ENCODE peak calls at places on chromosomes 16 and 17, in eight cellular contexts. One of them, this sample, is unnamed.

GRCh38 chr16:65446441-65446840 is 324.6 kb upstream of the CDH11 start:
- DNase-seq in neural progenitor cell: no peak
- DNase-seq in ovary: no peak
- DNase-seq in pancreas: no peak
- DNase-seq in OCI-LY7: no peak
- DNase-seq in NB4: no peak
- DNase-seq in psoas muscle: no peak
- DNase-seq in AG04450: no peak
- DNase-seq in this sample: no peak

GRCh38 chr17:9576521-9577401 is at the start of gene CFAP52:
- DNase-seq in neural progenitor cell: peak
- DNase-seq in OCI-LY7: peak
- DNase-seq in psoas muscle: peak
- DNase-seq in pancreas: peak
- DNase-seq in NB4: peak
- DNase-seq in ovary: peak
- DNase-seq in AG04450: peak
- DNase-seq in this sample: peak

GRCh38 chr17:9805769-9806168 is 14.4 kb upstream of the DHRS7C start:
- DNase-seq in psoas muscle: no peak
- DNase-seq in neural progenitor cell: no peak
- DNase-seq in NB4: no peak
- DNase-seq in OCI-LY7: no peak
- DNase-seq in ovary: no peak
- DNase-seq in AG04450: no peak
- DNase-seq in pancreas: no peak
- DNase-seq in this sample: no peak

GRCh38 chr16:21611546-21612384 is 12.4 kb downstream of the METTL9 start:
- DNase-seq in psoas muscle: no peak
- DNase-seq in ovary: no peak
- DNase-seq in OCI-LY7: no peak
- DNase-seq in AG04450: no peak
- DNase-seq in NB4: no peak
- DNase-seq in pancreas: no peak
- DNase-seq in neural progenitor cell: peak
- DNase-seq in this sample: no peak

GRCh38 chr16:68105611-68106010 is 20.4 kb downstream of the NFATC3 start:
- DNase-seq in psoas muscle: no peak
- DNase-seq in AG04450: no peak
- DNase-seq in OCI-LY7: no peak
- DNase-seq in pancreas: no peak
- DNase-seq in NB4: no peak
- DNase-seq in ovary: no peak
- DNase-seq in neural progenitor cell: no peak
- DNase-seq in this sample: no peak

GRCh38 chr16:54432481-54433229 is 146.1 kb upstream of the IRX3 start:
- DNase-seq in NB4: no peak
- DNase-seq in pancreas: peak
- DNase-seq in neural progenitor cell: peak
- DNase-seq in OCI-LY7: no peak
- DNase-seq in psoas muscle: no peak
- DNase-seq in ovary: no peak
- DNase-seq in AG04450: no peak
- DNase-seq in this sample: no peak

GRCh38 chr17:75842963-75843576 is 1.1 kb downstream of the UNC13D start:
- DNase-seq in psoas muscle: no peak
- DNase-seq in ovary: no peak
- DNase-seq in OCI-LY7: no peak
- DNase-seq in neural progenitor cell: no peak
- DNase-seq in NB4: no peak
- DNase-seq in AG04450: no peak
- DNase-seq in pancreas: peak
- DNase-seq in this sample: no peak

GRCh38 chr16:4597174-4597573 is 17.5 kb downstream of the UBALD1 start:
- DNase-seq in NB4: no peak
- DNase-seq in AG04450: no peak
- DNase-seq in ovary: no peak
- DNase-seq in OCI-LY7: no peak
- DNase-seq in psoas muscle: no peak
- DNase-seq in neural progenitor cell: no peak
- DNase-seq in pancreas: no peak
- DNase-seq in this sample: no peak

GRCh38 chr17:79916506-79916905 is 77.3 kb upstream of the CBX4 start:
- DNase-seq in pancreas: peak
- DNase-seq in NB4: no peak
- DNase-seq in neural progenitor cell: no peak
- DNase-seq in ovary: no peak
- DNase-seq in OCI-LY7: no peak
- DNase-seq in psoas muscle: no peak
- DNase-seq in AG04450: no peak
- DNase-seq in this sample: no peak

GRCh38 chr17:82524540-82524939 is 5.0 kb downstream of the FOXK2 start:
- DNase-seq in NB4: no peak
- DNase-seq in OCI-LY7: no peak
- DNase-seq in ovary: no peak
- DNase-seq in AG04450: no peak
- DNase-seq in pancreas: peak
- DNase-seq in psoas muscle: no peak
- DNase-seq in neural progenitor cell: no peak
- DNase-seq in this sample: no peak

GRCh38 chr17:59427996-59428395 is 96.5 kb downstream of the YPEL2 start:
- DNase-seq in pancreas: no peak
- DNase-seq in OCI-LY7: no peak
- DNase-seq in AG04450: no peak
- DNase-seq in neural progenitor cell: no peak
- DNase-seq in ovary: no peak
- DNase-seq in psoas muscle: no peak
- DNase-seq in NB4: no peak
- DNase-seq in this sample: no peak

DNA sequence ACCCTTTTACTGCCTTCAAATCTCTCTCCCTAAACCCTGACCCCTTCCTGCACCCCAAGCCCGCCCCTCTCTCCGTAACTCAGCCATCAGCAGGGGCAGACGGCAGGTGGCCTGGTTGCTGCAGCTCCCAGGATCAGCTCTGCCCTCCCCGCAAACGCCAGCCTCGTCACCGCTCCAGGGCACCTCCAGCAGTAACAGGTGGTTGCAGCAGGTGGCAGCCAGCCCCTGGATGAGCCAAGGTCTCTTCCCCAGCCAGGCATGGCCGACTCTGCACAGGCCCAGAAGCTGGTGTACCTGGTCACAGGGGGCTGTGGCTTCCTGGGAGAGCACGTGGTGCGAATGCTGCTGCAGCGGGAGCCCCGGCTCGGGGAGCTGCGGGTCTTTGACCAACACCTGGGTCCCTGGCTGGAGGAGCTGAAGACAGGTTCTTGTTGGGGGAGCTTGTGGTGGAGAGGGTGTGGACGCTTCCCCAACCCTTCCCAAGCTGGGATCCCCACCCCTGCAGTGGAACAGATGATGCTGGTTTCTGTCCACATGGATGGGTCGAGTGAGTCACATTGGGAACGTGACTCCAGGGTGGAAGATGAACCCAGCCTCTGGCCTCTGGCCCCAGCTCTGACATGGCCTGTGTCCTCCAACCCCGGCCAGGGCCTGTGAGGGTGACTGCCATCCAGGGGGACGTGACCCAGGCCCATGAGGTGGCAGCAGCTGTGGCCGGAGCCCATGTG is 558 bp downstream of the HSD3B7 start:
- DNase-seq in ovary: no peak
- DNase-seq in pancreas: peak
- DNase-seq in AG04450: no peak
- DNase-seq in NB4: peak
- DNase-seq in psoas muscle: peak
- DNase-seq in neural progenitor cell: peak
- DNase-seq in OCI-LY7: no peak
- DNase-seq in this sample: no peak
- TF ChIP-seq CTCF in ovary: no peak
- TF ChIP-seq CTCF in pancreas: no peak
- TF ChIP-seq CTCF in AG04450: no peak
- TF ChIP-seq CTCF in NB4: no peak
- TF ChIP-seq CTCF in psoas muscle: no peak
- TF ChIP-seq CTCF in neural progenitor cell: no peak
- TF ChIP-seq CTCF in OCI-LY7: no peak
- TF ChIP-seq CTCF in this sample: no peak

GRCh38 chr17:18008496-18009268 is 30.3 kb downstream of the ATPAF2 start:
- DNase-seq in pancreas: no peak
- DNase-seq in neural progenitor cell: no peak
- DNase-seq in NB4: no peak
- DNase-seq in AG04450: no peak
- DNase-seq in OCI-LY7: no peak
- DNase-seq in psoas muscle: no peak
- DNase-seq in ovary: no peak
- DNase-seq in this sample: no peak

GRCh38 chr17:18009609-18010420 is 29.2 kb downstream of the ATPAF2 start:
- DNase-seq in NB4: no peak
- DNase-seq in pancreas: no peak
- DNase-seq in OCI-LY7: no peak
- DNase-seq in neural progenitor cell: no peak
- DNase-seq in AG04450: no peak
- DNase-seq in ovary: no peak
- DNase-seq in psoas muscle: no peak
- DNase-seq in this sample: no peak

GRCh38 chr17:18014006-18014405 is 25.0 kb downstream of the ATPAF2 start:
- DNase-seq in neural progenitor cell: no peak
- DNase-seq in psoas muscle: no peak
- DNase-seq in NB4: no peak
- DNase-seq in pancreas: no peak
- DNase-seq in OCI-LY7: no peak
- DNase-seq in AG04450: no peak
- DNase-seq in ovary: no peak
- DNase-seq in this sample: no peak

GRCh38 chr17:18015603-18016002 is 23.4 kb downstream of the ATPAF2 start:
- DNase-seq in pancreas: no peak
- DNase-seq in neural progenitor cell: no peak
- DNase-seq in NB4: no peak
- DNase-seq in ovary: no peak
- DNase-seq in OCI-LY7: no peak
- DNase-seq in AG04450: no peak
- DNase-seq in psoas muscle: no peak
- DNase-seq in this sample: no peak

GRCh38 chr17:18011286-18011685 is 27.7 kb downstream of the ATPAF2 start:
- DNase-seq in neural progenitor cell: no peak
- DNase-seq in AG04450: no peak
- DNase-seq in OCI-LY7: no peak
- DNase-seq in ovary: no peak
- DNase-seq in psoas muscle: no peak
- DNase-seq in NB4: no peak
- DNase-seq in pancreas: no peak
- DNase-seq in this sample: no peak
- TF ChIP-seq CTCF in neural progenitor cell: no peak
- TF ChIP-seq CTCF in AG04450: no peak
- TF ChIP-seq CTCF in OCI-LY7: no peak
- TF ChIP-seq CTCF in ovary: no peak
- TF ChIP-seq CTCF in psoas muscle: no peak
- TF ChIP-seq CTCF in NB4: no peak
- TF ChIP-seq CTCF in pancreas: no peak
- TF ChIP-seq CTCF in this sample: no peak

DNA sequence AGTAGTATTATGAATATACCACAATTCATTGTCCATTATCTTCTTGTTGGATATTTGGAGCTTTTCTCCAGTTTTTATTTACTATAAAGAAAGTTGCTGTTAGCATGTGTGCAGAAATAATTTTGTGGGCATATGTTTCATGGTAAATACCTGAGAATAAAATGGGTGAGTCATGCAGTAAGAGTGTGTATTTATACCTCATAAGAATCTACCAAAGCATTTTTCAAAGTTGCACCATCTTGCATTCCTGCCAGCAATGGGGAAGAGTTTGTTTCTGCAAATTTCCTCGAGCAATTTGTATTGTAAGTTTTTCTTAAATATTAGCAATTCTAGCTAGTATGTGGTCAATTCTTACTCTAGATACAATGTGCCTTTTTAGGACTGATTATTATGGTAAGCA is 7.9 kb upstream of the MON1B start:
- DNase-seq in neural progenitor cell: no peak
- DNase-seq in NB4: no peak
- DNase-seq in AG04450: no peak
- DNase-seq in pancreas: no peak
- DNase-seq in OCI-LY7: no peak
- DNase-seq in psoas muscle: no peak
- DNase-seq in ovary: no peak
- DNase-seq in this sample: no peak
- TF ChIP-seq CTCF in neural progenitor cell: no peak
- TF ChIP-seq CTCF in NB4: no peak
- TF ChIP-seq CTCF in AG04450: no peak
- TF ChIP-seq CTCF in pancreas: no peak
- TF ChIP-seq CTCF in OCI-LY7: no peak
- TF ChIP-seq CTCF in psoas muscle: no peak
- TF ChIP-seq CTCF in ovary: no peak
- TF ChIP-seq CTCF in this sample: no peak

GRCh38 chr17:43787728-43788127 is 7.5 kb downstream of the CFAP97D1 start:
- DNase-seq in ovary: no peak
- DNase-seq in pancreas: no peak
- DNase-seq in AG04450: no peak
- DNase-seq in psoas muscle: no peak
- DNase-seq in neural progenitor cell: no peak
- DNase-seq in NB4: no peak
- DNase-seq in OCI-LY7: no peak
- DNase-seq in this sample: no peak

GRCh38 chr17:43784628-43785101 is 4.4 kb downstream of the CFAP97D1 start:
- DNase-seq in NB4: no peak
- DNase-seq in psoas muscle: no peak
- DNase-seq in pancreas: no peak
- DNase-seq in neural progenitor cell: no peak
- DNase-seq in ovary: no peak
- DNase-seq in AG04450: no peak
- DNase-seq in OCI-LY7: no peak
- DNase-seq in this sample: no peak

GRCh38 chr17:43789482-43789881 is 9.2 kb downstream of the CFAP97D1 start:
- DNase-seq in NB4: no peak
- DNase-seq in OCI-LY7: no peak
- DNase-seq in psoas muscle: no peak
- DNase-seq in neural progenitor cell: no peak
- DNase-seq in AG04450: no peak
- DNase-seq in ovary: no peak
- DNase-seq in pancreas: no peak
- DNase-seq in this sample: no peak

GRCh38 chr17:43791589-43791988 is 11.4 kb downstream of the CFAP97D1 start:
- DNase-seq in ovary: no peak
- DNase-seq in pancreas: no peak
- DNase-seq in psoas muscle: no peak
- DNase-seq in AG04450: no peak
- DNase-seq in neural progenitor cell: peak
- DNase-seq in NB4: peak
- DNase-seq in OCI-LY7: peak
- DNase-seq in this sample: no peak

DNA sequence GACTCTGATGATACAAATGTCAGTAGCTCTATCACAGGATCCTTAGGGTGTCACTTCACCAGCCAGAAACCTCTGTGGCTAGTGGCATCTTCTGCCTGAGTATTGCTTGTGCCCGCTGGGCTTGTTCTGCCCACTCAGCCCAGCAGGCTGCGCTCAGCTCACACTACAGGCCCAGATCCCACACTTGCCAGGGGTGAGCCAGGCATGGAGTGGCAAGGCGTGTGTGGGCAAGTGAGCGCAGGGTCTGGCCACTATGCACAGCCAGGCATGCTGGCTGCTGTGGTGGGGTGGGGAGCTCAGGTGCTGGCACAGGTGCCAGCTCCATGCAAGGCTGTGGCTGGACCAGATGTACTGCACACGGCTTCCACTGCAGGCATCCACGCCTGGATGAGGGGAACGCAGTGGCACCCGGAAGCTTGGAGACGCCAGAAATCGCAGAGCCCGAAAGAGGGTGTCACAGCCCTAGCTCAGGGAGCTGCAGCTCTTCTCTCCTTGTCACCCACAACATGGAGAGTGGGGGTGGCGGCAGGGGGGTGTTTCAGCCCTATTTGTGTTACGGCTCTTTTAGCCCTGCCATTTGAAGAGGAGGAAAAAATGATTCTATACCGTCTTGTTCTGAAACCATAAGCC is 10.2 kb downstream of the CFAP97D1 start:
- DNase-seq in NB4: no peak
- DNase-seq in pancreas: no peak
- DNase-seq in AG04450: no peak
- DNase-seq in psoas muscle: no peak
- DNase-seq in ovary: no peak
- DNase-seq in neural progenitor cell: no peak
- DNase-seq in OCI-LY7: no peak
- DNase-seq in this sample: no peak
- TF ChIP-seq CTCF in NB4: no peak
- TF ChIP-seq CTCF in pancreas: no peak
- TF ChIP-seq CTCF in AG04450: peak
- TF ChIP-seq CTCF in psoas muscle: no peak
- TF ChIP-seq CTCF in ovary: no peak
- TF ChIP-seq CTCF in neural progenitor cell: peak
- TF ChIP-seq CTCF in OCI-LY7: no peak
- TF ChIP-seq CTCF in this sample: no peak

This sample was measured in GM13976.